ENCODE peak calls at places on chromosome 16, in five cellular contexts. Z, P, B, R and L are unnamed samples.

GRCh38 chr16:68860978-68861892 is 17.9 kb downstream of the TANGO6 start:
- DNase-seq in R (no peak), B (no peak), Z (no peak), P (no peak), L (no peak)

GRCh38 chr16:68539704-68540370 is 746 bp downstream of the ZFP90 start:
- DNase-seq in R (no peak), P (no peak), B (no peak), Z (no peak), L (no peak)

GRCh38 chr16:46991729-46992704 is 18.5 kb upstream of the DNAJA2 start:
- DNase-seq in B (no peak), R (no peak), P (no peak), Z (no peak), L (no peak)

GRCh38 chr16:54282923-54283734 is 3.5 kb downstream of the IRX3 start:
- DNase-seq in P (no peak), R (no peak), Z (no peak), B (no peak), L (peak; percentile 61)

GRCh38 chr16:22645868-22646267 is 135.2 kb downstream of the NPIPB5 start:
- DNase-seq in P (no peak), B (no peak), Z (no peak), R (no peak), L (no peak)

GRCh38 chr16:49351119-49351518 is 22.5 kb upstream of the C16orf78 start:
- DNase-seq in B (no peak), R (no peak), P (no peak), Z (no peak), L (no peak)

GRCh38 chr16:54510619-54511018 is 224.0 kb upstream of the IRX3 start:
- DNase-seq in P (no peak), R (no peak), B (no peak), Z (no peak), L (no peak)

GRCh38 chr16:2976201-2976600 is 4.0 kb downstream of the PKMYT1 start:
- DNase-seq in Z (no peak), R (no peak), B (no peak), P (no peak), L (no peak)

GRCh38 chr16:77057161-77057736 is 133.7 kb upstream of the MON1B start:
- DNase-seq in R (no peak), Z (no peak), P (no peak), B (no peak), L (no peak)

GRCh38 chr16:47774661-47775060 is 313.5 kb downstream of the PHKB start:
- DNase-seq in R (no peak), Z (no peak), P (no peak), B (no peak), L (no peak)

GRCh38 chr16:15682105-15682570 is 32.1 kb downstream of the NDE1 start:
- DNase-seq in Z (no peak), B (no peak), R (no peak), P (peak; percentile 49), L (no peak)

GRCh38 chr16:69083306-69083941 is 22.0 kb upstream of the HAS3 start:
- DNase-seq in Z (no peak), B (no peak), P (no peak), R (no peak), L (no peak)

GRCh38 chr16:81486555-81487061 is 42.0 kb downstream of the CMIP start:
- DNase-seq in R (no peak), P (no peak), Z (peak; percentile 53), B (no peak), L (no peak)

GRCh38 chr16:80511824-80512223 is 29.0 kb upstream of the DYNLRB2 start:
- DNase-seq in B (no peak), P (no peak), R (no peak), Z (no peak), L (no peak)

GRCh38 chr16:72873853-72874252 is 174.1 kb downstream of the ZFHX3 start:
- DNase-seq in R (no peak), Z (no peak), P (no peak), B (no peak), L (no peak)

GRCh38 chr16:84795338-84796053 is 24.3 kb upstream of the CRISPLD2 start:
- DNase-seq in B (peak; percentile 46), P (peak; percentile 22), Z (peak; percentile 46), R (peak; percentile 48), L (no peak)

GRCh38 chr16:8975039-8975438 is 11.3 kb upstream of the USP7 start:
- DNase-seq in B (no peak), R (no peak), Z (peak; percentile 12), P (no peak), L (no peak)

GRCh38 chr16:24130494-24131085 is 125.5 kb upstream of the CACNG3 start:
- DNase-seq in P (no peak), R (no peak), Z (no peak), B (no peak), L (no peak)

GRCh38 chr16:58938856-58939255 is 204.7 kb upstream of the GOT2 start:
- DNase-seq in P (no peak), B (no peak), Z (no peak), R (no peak), L (no peak)

GRCh38 chr16:49464877-49465504 is 91.4 kb downstream of the C16orf78 start:
- DNase-seq in B (peak; percentile 19), P (no peak), R (peak; percentile 73), Z (no peak), L (no peak)

GRCh38 chr16:24070851-24071250 is 185.3 kb upstream of the CACNG3 start:
- DNase-seq in R (no peak), P (no peak), B (no peak), Z (no peak), L (no peak)

GRCh38 chr16:25395528-25395927 is 137.9 kb upstream of the ZKSCAN2 start:
- DNase-seq in R (no peak), B (no peak), P (no peak), Z (no peak), L (no peak)

GRCh38 chr16:81940781-81941560 is 70.3 kb downstream of the SDR42E1 start:
- DNase-seq in Z (no peak), B (no peak), P (peak; percentile 12), R (no peak), L (no peak)

GRCh38 chr16:5078626-5079025 is 7.0 kb downstream of the ALG1 start:
- DNase-seq in Z (no peak), P (no peak), B (no peak), R (no peak), L (no peak)
- H3K36me3 ChIP-seq in Z (peaks cover 20% of the 10 kb centered on the region), P (peaks cover 21% of the 10 kb centered on the region), B (peaks cover 12% of the 10 kb centered on the region), R (peaks cover 70% of the 10 kb centered on the region), L (peaks cover 40% of the 10 kb centered on the region)

DNA sequence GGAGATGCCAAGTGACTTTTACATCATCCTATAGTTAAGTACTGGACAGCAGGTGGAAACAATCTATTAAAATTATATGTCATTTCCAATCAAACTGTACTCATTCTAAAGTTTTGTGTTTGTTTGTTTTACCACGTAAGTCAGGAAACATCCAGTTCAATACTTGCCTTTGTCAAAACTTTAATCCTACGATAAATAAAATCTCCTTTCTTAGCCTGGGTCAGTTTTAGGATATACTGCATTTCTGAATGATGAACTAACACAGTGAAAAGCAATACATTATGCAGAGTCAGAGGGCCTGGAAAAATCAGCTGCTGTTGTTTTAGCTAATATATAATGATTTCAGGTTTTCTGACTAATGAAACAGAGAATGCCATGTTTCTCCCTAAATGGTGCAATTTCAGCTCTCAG is 756.4 kb downstream of the CDH11 start:
- DNase-seq in B (no peak), Z (no peak), P (no peak), R (no peak), L (no peak)
- H3K36me3 ChIP-seq in B (no peaks in the 10 kb centered on the region), Z (no peaks in the 10 kb centered on the region), P (no peaks in the 10 kb centered on the region), R (no peaks in the 10 kb centered on the region), L (no peaks in the 10 kb centered on the region)

GRCh38 chr16:57239089-57239488 is 6.0 kb upstream of the ARL2BP start:
- DNase-seq in P (no peak), R (no peak), Z (no peak), B (no peak), L (no peak)
- H3K36me3 ChIP-seq in P (peaks cover 16% of the 10 kb centered on the region), R (peaks cover 9% of the 10 kb centered on the region), Z (peaks cover 13% of the 10 kb centered on the region), B (peaks cover 11% of the 10 kb centered on the region), L (peaks cover 58% of the 10 kb centered on the region)

GRCh38 chr16:89303604-89304003 is 86.1 kb downstream of the ZNF778 start:
- DNase-seq in P (no peak), B (no peak), R (no peak), Z (no peak), L (no peak)
- H3K36me3 ChIP-seq in P (peaks cover 20% of the 10 kb centered on the region), B (no peaks in the 10 kb centered on the region), R (peaks cover 15% of the 10 kb centered on the region), Z (peaks cover 18% of the 10 kb centered on the region), L (peaks cover 51% of the 10 kb centered on the region)

GRCh38 chr16:28168991-28169554 is 42.7 kb downstream of the XPO6 start:
- DNase-seq in P (no peak), R (no peak), B (no peak), Z (no peak), L (no peak)
- H3K36me3 ChIP-seq in P (peaks cover 16% of the 10 kb centered on the region), R (peaks cover 50% of the 10 kb centered on the region), B (peaks cover 7% of the 10 kb centered on the region), Z (peaks cover 56% of the 10 kb centered on the region), L (peaks cover 81% of the 10 kb centered on the region)

DNA sequence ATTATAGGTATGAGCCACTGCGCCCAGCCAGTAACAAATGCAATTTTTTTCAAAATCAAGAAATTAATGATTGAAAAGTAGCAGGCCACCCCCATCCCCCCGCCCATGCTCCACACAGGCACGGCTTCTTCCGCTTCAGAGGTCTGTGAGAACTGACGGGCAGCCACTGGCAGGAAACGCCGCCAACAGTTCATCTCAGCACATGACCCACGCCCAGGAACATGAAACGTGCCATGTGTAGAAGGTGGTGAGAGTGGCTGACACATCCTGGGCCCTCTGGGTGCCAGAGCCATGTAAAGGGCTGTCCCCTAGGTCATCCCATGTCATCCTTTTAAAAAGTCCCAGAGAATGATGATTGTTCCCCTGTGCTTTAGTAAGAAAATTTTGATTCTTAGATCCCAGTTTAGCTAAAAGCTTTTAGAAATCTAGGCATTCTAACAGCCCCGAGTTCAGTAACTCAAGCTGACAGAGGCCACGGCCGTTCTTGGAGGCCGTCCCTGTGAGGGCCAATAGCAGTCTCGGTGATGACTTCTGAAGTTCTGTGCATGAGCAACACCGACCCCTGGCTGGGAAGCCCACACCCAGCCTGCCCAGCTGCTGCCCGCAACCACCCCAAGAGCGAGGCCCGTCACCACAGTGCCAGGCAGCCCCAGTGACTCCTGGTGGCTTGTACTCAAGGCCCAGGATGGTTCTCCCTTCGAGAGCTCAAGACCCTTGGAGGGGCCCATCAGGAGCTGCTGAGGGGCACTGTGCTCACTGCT is 52.1 kb downstream of the KLHDC4 start:
- DNase-seq in R (peak; percentile 84), Z (peak; percentile 46), B (no peak), P (no peak), L (no peak)
- H3K36me3 ChIP-seq in R (peaks cover 56% of the 10 kb centered on the region), Z (peaks cover 11% of the 10 kb centered on the region), B (peaks cover 7% of the 10 kb centered on the region), P (peaks cover 27% of the 10 kb centered on the region), L (peaks cover 24% of the 10 kb centered on the region)